ENCODE peak calls at places on chromosomes 5 and 9, in seven cellular contexts. U is K562, I is stomach, D is SK-N-SH, B is suprapubic skin, J is transverse colon, N is A549. F is an unnamed sample.
A peak's percentile ranks its signal among the peaks of the same experiment; 100 is the strongest.

GRCh38 chr9:87529666-87530065 is 32.0 kb downstream of the DAPK1 start:
- DNase-seq in U (no peak), I (no peak), D (no peak), B (no peak), J (no peak), N (no peak), F (peak; percentile 44)

GRCh38 chr5:32017638-32018429 is 156.3 kb downstream of the GOLPH3 start:
- DNase-seq in U (no peak), I (no peak), D (no peak), B (no peak), J (no peak), N (no peak), F (peak; percentile 29)

GRCh38 chr5:40397976-40398375 is 281.7 kb upstream of the PTGER4 start:
- DNase-seq in U (no peak), I (no peak), D (no peak), B (no peak), J (no peak), N (no peak), F (no peak)

GRCh38 chr5:3119435-3119834 is 368.0 kb upstream of the IRX2 start:
- DNase-seq in U (no peak), I (no peak), D (no peak), B (no peak), J (no peak), N (no peak), F (no peak)

GRCh38 chr5:10036136-10036535 is 213.6 kb downstream of the ATPSCKMT start:
- DNase-seq in U (no peak), I (no peak), D (no peak), B (no peak), J (no peak), N (no peak), F (no peak)

GRCh38 chr5:73894860-73895259 is 268.9 kb downstream of the ARHGEF28 start:
- DNase-seq in U (no peak), I (no peak), D (no peak), B (no peak), J (no peak), N (no peak), F (no peak)

GRCh38 chr5:157303667-157304327 is 37.9 kb downstream of the CYFIP2 start:
- DNase-seq in U (peak; percentile 35), I (no peak), D (no peak), B (no peak), J (no peak), N (no peak), F (no peak)

GRCh38 chr5:1127991-1128785 is 16.3 kb upstream of the SLC12A7 start:
- DNase-seq in U (no peak), I (peak; percentile 90), D (no peak), B (no peak), J (no peak), N (no peak), F (no peak)

GRCh38 chr9:124381073-124381945 is 33.9 kb downstream of the PSMB7 start:
- DNase-seq in U (no peak), I (no peak), D (no peak), B (no peak), J (no peak), N (no peak), F (no peak)

GRCh38 chr5:116892993-116893392 is 318.4 kb upstream of the SEMA6A start:
- DNase-seq in U (no peak), I (no peak), D (no peak), B (no peak), J (no peak), N (no peak), F (no peak)

GRCh38 chr9:91907387-91908292 is 42.4 kb downstream of the ROR2 start:
- DNase-seq in U (peak; percentile 49), I (no peak), D (no peak), B (no peak), J (no peak), N (no peak), F (peak; percentile 24)

GRCh38 chr9:686381-686813 is 155.1 kb upstream of the DMRT1 start:
- DNase-seq in U (no peak), I (no peak), D (no peak), B (peak; percentile 85), J (no peak), N (no peak), F (no peak)

GRCh38 chr9:137760426-137760825 is 117.2 kb upstream of the CACNA1B start:
- DNase-seq in U (no peak), I (no peak), D (no peak), B (no peak), J (no peak), N (no peak), F (no peak)

GRCh38 chr5:167294861-167295685 is 996.4 kb upstream of the WWC1 start:
- DNase-seq in U (no peak), I (no peak), D (peak; percentile 58), B (no peak), J (peak; percentile 54), N (peak; percentile 71), F (no peak)

GRCh38 chr5:173973614-173973969 is 15.4 kb upstream of the C5orf47 start:
- DNase-seq in U (peak; percentile 46), I (peak; percentile 48), D (no peak), B (no peak), J (peak; percentile 31), N (no peak), F (peak; percentile 54)

GRCh38 chr9:76321185-76321828 is 72.9 kb downstream of the RFK start:
- DNase-seq in U (no peak), I (no peak), D (peak; percentile 9), B (no peak), J (no peak), N (peak; percentile 44), F (no peak)
- TF ChIP-seq EP300 in U (no peak), I (no peak), D (no peak), B (no peak), J (no peak), N (no peak), F (no peak)

DNA sequence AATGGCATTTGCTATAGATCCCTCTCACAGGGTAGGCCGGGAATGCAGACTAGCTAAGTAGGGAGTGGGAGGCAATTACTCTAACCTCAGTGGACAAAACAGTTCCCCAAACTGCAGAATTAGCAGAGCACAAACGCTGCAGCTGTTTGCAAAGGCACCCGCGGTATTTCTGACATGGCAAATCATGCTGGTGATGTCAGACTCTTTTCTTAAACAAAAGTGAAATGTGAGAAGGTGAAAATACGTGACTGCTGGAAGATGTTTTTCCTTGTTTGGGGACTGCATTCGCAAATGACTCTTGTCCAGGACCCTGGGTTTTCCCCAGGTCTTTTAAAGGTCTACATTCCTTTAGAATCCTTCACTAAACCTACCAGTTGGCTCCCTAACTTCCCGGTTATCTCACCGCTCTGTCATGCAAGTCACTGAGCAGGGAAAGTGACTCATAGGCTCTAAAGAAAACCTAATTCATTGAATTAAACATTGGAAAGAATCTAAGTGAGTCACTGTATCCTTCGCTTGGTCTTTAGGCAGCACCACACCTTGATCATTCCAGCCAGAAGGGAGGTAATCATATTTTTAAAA is 91.5 kb upstream of the DNAH5 start:
- DNase-seq in U (no peak), I (no peak), D (no peak), B (no peak), J (peak; percentile 12), N (peak; percentile 95), F (peak; percentile 52)
- H3K4me1 ChIP-seq in U (no peaks in the 10 kb centered on the region), I (peaks cover 37% of the 10 kb centered on the region), D (peaks cover 3% of the 10 kb centered on the region), B (peaks cover 18% of the 10 kb centered on the region), J (peaks cover 16% of the 10 kb centered on the region), N (peaks cover 60% of the 10 kb centered on the region), F (peaks cover 14% of the 10 kb centered on the region)

GRCh38 chr9:84187090-84187489 is 153.5 kb downstream of the SLC28A3 start:
- DNase-seq in U (no peak), I (no peak), D (no peak), B (no peak), J (no peak), N (no peak), F (no peak)

DNA sequence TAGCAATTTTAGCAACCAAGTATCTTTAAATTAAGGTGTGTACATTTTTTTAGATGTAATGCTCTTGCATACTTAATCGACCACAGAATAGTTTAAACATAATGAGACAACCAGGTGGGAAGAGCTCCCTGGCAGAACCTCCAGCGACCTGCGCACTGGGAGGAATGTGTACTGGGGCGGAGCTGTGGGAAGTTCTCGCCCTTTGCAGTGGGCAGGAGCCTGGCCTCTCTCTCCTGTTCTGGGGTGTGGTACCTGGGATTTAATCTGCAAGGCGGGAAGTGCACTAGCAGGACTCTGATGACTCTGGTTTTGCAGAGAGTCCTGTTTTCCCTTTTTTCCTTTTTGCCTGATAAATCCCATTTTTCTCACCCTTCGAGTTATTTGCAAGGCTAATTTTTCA is 150.7 kb downstream of the SLC28A3 start:
- DNase-seq in U (no peak), I (peak; percentile 41), D (no peak), B (no peak), J (peak; percentile 14), N (no peak), F (no peak)
- TF ChIP-seq EP300 in U (no peak), I (no peak), D (no peak), B (no peak), J (no peak), N (no peak), F (no peak)

GRCh38 chr5:177489119-177489716 is 8.2 kb downstream of the PDLIM7 start:
- DNase-seq in U (no peak), I (peak; percentile 68), D (peak; percentile 56), B (no peak), J (peak; percentile 63), N (no peak), F (peak; percentile 84)
- H3K4me1 ChIP-seq in U (peaks cover 65% of the 10 kb centered on the region), I (peaks cover 77% of the 10 kb centered on the region), D (peaks cover 28% of the 10 kb centered on the region), B (peaks cover 14% of the 10 kb centered on the region), J (peaks cover 48% of the 10 kb centered on the region), N (peaks cover 34% of the 10 kb centered on the region), F (peaks cover 20% of the 10 kb centered on the region)

DNA sequence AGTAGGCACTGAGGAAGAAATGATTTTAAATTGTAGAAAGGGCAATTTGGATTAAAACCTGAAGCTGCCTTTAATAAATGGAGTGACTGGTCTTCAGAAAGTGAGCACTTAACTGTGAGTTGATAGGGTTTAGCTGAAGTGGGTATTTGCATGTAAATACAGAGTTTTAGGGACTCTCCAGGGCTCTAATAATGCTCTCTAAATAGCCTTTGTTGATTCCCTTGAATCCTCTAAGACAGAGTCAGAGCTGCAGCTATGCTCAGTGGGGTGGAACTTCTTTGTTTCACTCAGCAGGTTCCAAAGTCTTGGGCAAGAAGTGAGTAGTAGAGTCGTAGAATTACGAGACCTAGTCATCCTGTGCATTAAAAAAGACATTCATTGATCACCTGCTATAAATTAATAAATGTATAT is 21.4 kb downstream of the GLRA1 start:
- DNase-seq in U (no peak), I (no peak), D (no peak), B (no peak), J (no peak), N (no peak), F (no peak)
- TF ChIP-seq EP300 in U (no peak), I (no peak), D (no peak), B (no peak), J (no peak), N (no peak), F (no peak)

GRCh38 chr5:168408561-168409321 is 77.5 kb upstream of the RARS1 start:
- DNase-seq in U (no peak), I (no peak), D (no peak), B (no peak), J (no peak), N (no peak), F (no peak)
- H3K4me1 ChIP-seq in U (no peaks in the 10 kb centered on the region), I (no peaks in the 10 kb centered on the region), D (peaks cover 4% of the 10 kb centered on the region), B (peaks cover 14% of the 10 kb centered on the region), J (no peaks in the 10 kb centered on the region), N (peaks cover 29% of the 10 kb centered on the region), F (no peaks in the 10 kb centered on the region)

GRCh38 chr5:15694694-15695093 is 194.7 kb downstream of the FBXL7 start:
- DNase-seq in U (no peak), I (no peak), D (no peak), B (no peak), J (no peak), N (no peak), F (no peak)
- TF ChIP-seq EP300 in U (no peak), I (no peak), D (no peak), B (no peak), J (no peak), N (no peak), F (no peak)

F was measured in upper lobe of left lung.